ENCODE peak calls at places on chromosomes 2 and 18, in five cellular contexts. Y is A549, B is uterus, H is ovary, P is adrenal gland. E is an unnamed sample. For H3K9me3, the result is how much of the 10 kb centered on the place peaks cover.

GRCh38 chr2:154133823-154134222 is 262.1 kb downstream of the GALNT13 start:
- DNase-seq in P (no peak), Y (no peak), B (no peak), H (no peak), E (no peak)

GRCh38 chr2:220946552-220946951 is 625.6 kb downstream of the EPHA4 start:
- DNase-seq in P (no peak), Y (no peak), H (no peak), B (no peak), E (no peak)

GRCh38 chr2:114330594-114330993 is 111.8 kb upstream of the DPP10 start:
- DNase-seq in Y (no peak), B (no peak), P (no peak), H (no peak), E (no peak)

GRCh38 chr2:179263460-179264237 is 983 bp downstream of the SESTD1 start:
- DNase-seq in H (peak), Y (peak), B (peak), P (peak), E (no peak)

GRCh38 chr2:61549546-61549945 is 11.4 kb upstream of the XPO1 start:
- DNase-seq in P (no peak), B (no peak), Y (no peak), H (no peak), E (peak)

GRCh38 chr2:11330457-11331142 is 13.8 kb downstream of the ROCK2 start:
- DNase-seq in Y (no peak), H (no peak), B (no peak), P (peak), E (no peak)

GRCh38 chr2:144194331-144195071 is 325.4 kb downstream of the ZEB2 start:
- DNase-seq in P (no peak), Y (no peak), H (no peak), B (no peak), E (no peak)

GRCh38 chr2:213246665-213247281 is 37.5 kb upstream of the SPAG16 start:
- DNase-seq in B (no peak), Y (no peak), H (peak), P (peak), E (no peak)

GRCh38 chr18:69947361-69948106 is at the start of gene CD226:
- DNase-seq in B (no peak), Y (no peak), P (no peak), H (no peak), E (no peak)

GRCh38 chr2:159960413-159960812 is 102.0 kb downstream of the PLA2R1 start:
- DNase-seq in Y (peak), P (no peak), B (no peak), H (no peak), E (no peak)

GRCh38 chr18:22417496-22418188 is at the start of gene CTAGE1:
- DNase-seq in B (no peak), Y (no peak), H (no peak), P (no peak), E (no peak)

GRCh38 chr2:182248362-182248761 is 178.5 kb downstream of the PDE1A start:
- DNase-seq in H (no peak), Y (no peak), P (no peak), B (no peak), E (no peak)

GRCh38 chr18:38362286-38362792 is 796.7 kb upstream of the CELF4 start:
- DNase-seq in Y (no peak), B (no peak), P (no peak), H (no peak), E (no peak)

GRCh38 chr18:23133860-23134779 is 1.2 kb upstream of the CABLES1 start:
- DNase-seq in H (no peak), Y (peak), P (no peak), B (no peak), E (no peak)

GRCh38 chr18:23437357-23438045 is 15.6 kb upstream of the RIOK3 start:
- DNase-seq in P (peak), Y (peak), B (peak), H (peak), E (peak)

GRCh38 chr18:50473896-50474295 is 86.0 kb upstream of the MAPK4 start:
- DNase-seq in H (no peak), B (no peak), Y (no peak), P (no peak), E (no peak)

GRCh38 chr2:145410096-145410495 is 890.2 kb upstream of the ZEB2 start:
- DNase-seq in Y (no peak), H (no peak), B (no peak), P (no peak), E (no peak)
- H3K9me3 ChIP-seq in Y (under half), H (under half), B (under half), P (under half), E (under half)

GRCh38 chr18:11830585-11830984 is 20.6 kb upstream of the CHMP1B start:
- DNase-seq in P (no peak), B (no peak), Y (no peak), H (no peak), E (no peak)

GRCh38 chr18:11827963-11828362 is 23.2 kb upstream of the CHMP1B start:
- DNase-seq in B (no peak), P (no peak), Y (no peak), H (no peak), E (no peak)

GRCh38 chr18:11823545-11823944 is 27.7 kb upstream of the CHMP1B start:
- DNase-seq in B (no peak), Y (no peak), P (no peak), H (no peak), E (no peak)

GRCh38 chr18:11828772-11829432 is 22.3 kb upstream of the CHMP1B start:
- DNase-seq in H (no peak), Y (no peak), P (no peak), B (no peak), E (no peak)

DNA sequence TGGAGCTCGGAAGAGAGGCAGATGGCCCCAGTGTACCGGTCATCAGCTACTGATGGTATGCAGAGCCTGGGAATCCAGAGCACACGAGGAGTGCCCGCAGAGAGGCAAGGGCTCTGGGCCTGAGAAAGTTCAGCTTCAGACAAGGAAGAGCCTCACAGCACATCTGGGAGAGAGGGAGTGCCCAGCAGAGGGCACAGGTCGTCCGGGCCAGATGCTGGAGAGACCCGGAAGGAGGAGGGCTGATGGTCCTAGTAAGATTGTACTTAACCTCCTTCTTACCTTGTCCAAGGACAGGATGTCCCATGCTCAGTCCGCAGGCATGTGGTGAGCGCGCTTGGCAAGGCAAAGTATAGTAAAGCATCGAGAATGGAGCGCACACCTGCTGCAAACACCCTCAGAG is 24.4 kb upstream of the CHMP1B start:
- DNase-seq in P (no peak), B (no peak), H (no peak), Y (no peak), E (no peak)
- TF ChIP-seq CTCF in P (no peak), B (no peak), H (no peak), Y (no peak), E (no peak)

GRCh38 chr2:15940661-15941482 is 522 bp downstream of the MYCN start:
- DNase-seq in H (no peak), P (no peak), B (no peak), Y (peak), E (no peak)
- H3K4me3 ChIP-seq in H (peak), P (no peak), B (peak), Y (peak), E (peak)

GRCh38 chr2:6846967-6847695 is 18.6 kb downstream of the CMPK2 start:
- DNase-seq in B (no peak), Y (no peak), H (no peak), P (no peak), E (no peak)

GRCh38 chr2:6846540-6846939 is 19.2 kb downstream of the CMPK2 start:
- DNase-seq in P (no peak), H (no peak), Y (no peak), B (no peak), E (no peak)

GRCh38 chr2:6845312-6845711 is 20.4 kb downstream of the CMPK2 start:
- DNase-seq in P (no peak), B (no peak), Y (no peak), H (no peak), E (no peak)

GRCh38 chr2:6841537-6842287 is 24.0 kb downstream of the CMPK2 start:
- DNase-seq in Y (no peak), H (no peak), B (no peak), P (no peak), E (no peak)

GRCh38 chr2:6845903-6846302 is 19.8 kb downstream of the CMPK2 start:
- DNase-seq in P (no peak), H (no peak), B (no peak), Y (no peak), E (no peak)
- H3K9me3 ChIP-seq in P (under half), H (under half), B (half or more), Y (under half), E (under half)

GRCh38 chr2:206212673-206213513 is 53.2 kb downstream of the EEF1B2 start:
- DNase-seq in Y (no peak), B (no peak), P (no peak), H (no peak), E (no peak)
- TF ChIP-seq CTCF in Y (no peak), B (no peak), P (no peak), H (no peak), E (no peak)

GRCh38 chr2:240819404-240820013 is 510 bp downstream of the KIF1A start:
- DNase-seq in P (no peak), Y (no peak), B (no peak), H (no peak), E (no peak)

GRCh38 chr2:240817496-240818292 is 2.3 kb downstream of the KIF1A start:
- DNase-seq in B (no peak), H (no peak), Y (no peak), P (peak), E (no peak)

GRCh38 chr2:240820014-240820606 is at the start of gene KIF1A:
- DNase-seq in Y (no peak), H (no peak), P (peak), B (no peak), E (no peak)

GRCh38 chr2:240818293-240818542 is 1.8 kb downstream of the KIF1A start:
- DNase-seq in Y (no peak), H (no peak), P (no peak), B (no peak), E (no peak)

GRCh38 chr2:240818543-240819403 is 1.2 kb downstream of the KIF1A start:
- DNase-seq in Y (no peak), H (no peak), B (no peak), P (peak), E (no peak)
- H3K4me3 ChIP-seq in Y (peak), H (no peak), B (no peak), P (no peak), E (peak)

DNA sequence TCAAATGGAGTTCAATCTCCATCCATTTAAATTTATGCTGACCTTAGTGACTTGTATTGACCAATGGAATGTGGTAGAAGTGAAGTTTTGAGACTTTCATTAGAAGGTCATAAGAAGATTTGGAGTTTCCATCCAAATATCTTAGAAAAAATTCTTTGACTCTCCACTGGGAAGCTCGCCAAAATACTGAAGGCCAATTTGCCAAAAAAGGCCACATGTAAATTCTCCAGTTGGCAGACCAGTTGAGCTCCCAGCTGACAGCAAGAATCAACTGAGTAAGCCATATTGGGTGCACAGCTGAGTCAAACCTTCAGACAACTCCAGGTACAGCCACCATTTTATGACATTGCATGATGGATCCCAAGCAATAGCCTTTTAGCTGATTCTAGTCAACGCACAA is 228.3 kb upstream of the SETBP1 start:
- DNase-seq in H (no peak), B (no peak), Y (no peak), P (peak), E (no peak)
- H3K9me3 ChIP-seq in H (under half), B (under half), Y (under half), P (under half), E (under half)

E was measured in right atrium auricular region.